ENCODE peak calls at places on chromosomes 11 and 22, in ten cellular contexts. S, P, Y, Q, U, M, X, D, B and K are unnamed samples.

GRCh38 chr22:21038405-21038804 is 6.0 kb upstream of the SLC7A4 start:
- DNase-seq in Y (peak), Q (no peak), X (no peak), M (no peak), U (no peak), D (no peak), B (no peak), S (no peak), P (no peak), K (no peak)

GRCh38 chr11:110777765-110778164 is 65.5 kb upstream of the ARHGAP20 start:
- DNase-seq in P (peak), S (peak), X (no peak), U (no peak), D (no peak), Y (no peak), B (no peak), Q (peak), M (no peak), K (no peak)

GRCh38 chr11:407651-408080 is 7.1 kb downstream of the SIGIRR start:
- DNase-seq in X (no peak), U (no peak), Y (no peak), B (no peak), S (no peak), M (no peak), Q (no peak), P (no peak), D (peak), K (peak)

GRCh38 chr11:115164774-115165173 is 339.4 kb downstream of the CADM1 start:
- DNase-seq in Q (no peak), B (no peak), U (no peak), X (no peak), P (no peak), S (no peak), Y (no peak), D (no peak), M (peak), K (no peak)

GRCh38 chr11:93330446-93330984 is at the start of gene DEUP1:
- DNase-seq in S (no peak), U (no peak), P (peak), D (peak), B (no peak), X (peak), Q (no peak), Y (peak), M (peak), K (no peak)

GRCh38 chr22:25008666-25009065 is 56.1 kb downstream of the KIAA1671 start:
- DNase-seq in P (no peak), X (no peak), B (no peak), Y (no peak), M (peak), D (no peak), U (no peak), S (no peak), Q (peak), K (no peak)

GRCh38 chr22:26547426-26547825 is 35.2 kb upstream of the TFIP11 start:
- DNase-seq in U (no peak), P (no peak), X (peak), D (no peak), Q (peak), Y (no peak), B (no peak), S (no peak), M (no peak), K (no peak)

GRCh38 chr11:10441652-10442503 is 13.2 kb upstream of the AMPD3 start:
- DNase-seq in S (no peak), D (no peak), P (no peak), B (no peak), X (peak), U (no peak), Y (no peak), M (no peak), Q (no peak), K (no peak)

GRCh38 chr11:2550606-2550970 is 105.8 kb downstream of the KCNQ1 start:
- DNase-seq in S (no peak), Q (no peak), D (no peak), P (no peak), Y (no peak), B (no peak), U (no peak), M (no peak), X (no peak), K (no peak)

GRCh38 chr11:96303067-96303466 is 39.9 kb downstream of the MAML2 start:
- DNase-seq in S (no peak), U (no peak), Y (no peak), X (no peak), D (no peak), M (no peak), P (no peak), Q (peak), B (no peak), K (no peak)

GRCh38 chr11:129295746-129296145 is 79.9 kb upstream of the BARX2 start:
- DNase-seq in X (no peak), U (no peak), P (no peak), S (no peak), D (no peak), Q (no peak), Y (no peak), B (no peak), M (no peak), K (no peak)

GRCh38 chr11:72745925-72746550 is 6.2 kb downstream of the ARAP1 start:
- DNase-seq in B (no peak), S (no peak), U (no peak), M (no peak), X (no peak), Q (no peak), Y (no peak), D (no peak), P (no peak), K (no peak)

GRCh38 chr11:12765428-12765827 is 91.2 kb downstream of the TEAD1 start:
- DNase-seq in X (no peak), Q (no peak), M (no peak), P (no peak), B (no peak), U (no peak), S (no peak), D (no peak), Y (no peak), K (no peak)

GRCh38 chr11:838441-839279 is 3.7 kb downstream of the POLR2L start:
- DNase-seq in B (no peak), M (peak), X (no peak), Y (no peak), U (no peak), Q (peak), D (no peak), S (no peak), P (no peak), K (no peak)

GRCh38 chr11:17561466-17562001 is 14.5 kb downstream of the OTOG start:
- DNase-seq in D (no peak), Y (no peak), U (no peak), X (no peak), S (no peak), B (no peak), M (no peak), P (no peak), Q (no peak), K (no peak)

GRCh38 chr11:31824791-31825452 is 13.8 kb upstream of the PAX6 start:
- DNase-seq in S (no peak), Y (no peak), M (peak), U (no peak), Q (no peak), P (no peak), D (no peak), X (no peak), B (no peak), K (no peak)

GRCh38 chr11:2860636-2861035 is 24.9 kb downstream of the CDKN1C start:
- DNase-seq in U (no peak), X (peak), S (no peak), Q (peak), D (no peak), Y (no peak), P (no peak), B (no peak), M (no peak), K (no peak)

GRCh38 chr22:43207386-43207785 is 20.5 kb upstream of the TTLL12 start:
- DNase-seq in Y (no peak), B (no peak), M (no peak), D (no peak), X (no peak), P (no peak), Q (no peak), S (no peak), U (no peak), K (no peak)

GRCh38 chr11:129968611-129969419 is 33.8 kb downstream of the PRDM10 start:
- DNase-seq in X (no peak), Y (no peak), Q (no peak), P (no peak), S (no peak), B (no peak), M (no peak), D (no peak), U (no peak), K (no peak)

GRCh38 chr22:46660604-46661201 is 40.5 kb downstream of the GRAMD4 start:
- DNase-seq in S (no peak), D (no peak), X (no peak), B (no peak), M (no peak), U (no peak), Y (no peak), Q (peak), P (no peak), K (no peak)

GRCh38 chr11:101583180-101584128 is at the start of gene TRPC6:
- DNase-seq in P (no peak), X (no peak), U (no peak), Q (peak), S (no peak), Y (peak), B (no peak), D (peak), M (peak), K (no peak)

GRCh38 chr11:68297812-68298658 is 14.4 kb upstream of the LRP5 start:
- DNase-seq in U (peak), P (peak), B (no peak), S (peak), X (peak), D (peak), Y (peak), Q (peak), M (peak), K (peak)

GRCh38 chr11:100780470-100780869 is 93.4 kb downstream of the ARHGAP42 start:
- DNase-seq in M (no peak), X (no peak), P (no peak), B (no peak), Q (no peak), D (no peak), Y (no peak), S (no peak), U (no peak), K (no peak)

GRCh38 chr11:3660960-3661359 is 10.2 kb downstream of the CHRNA10 start:
- DNase-seq in B (no peak), D (no peak), M (no peak), Q (no peak), Y (no peak), X (no peak), P (no peak), U (no peak), S (no peak), K (no peak)

GRCh38 chr11:133830931-133831907 is 14.1 kb downstream of the SPATA19 start:
- DNase-seq in M (peak), P (no peak), U (no peak), D (no peak), Y (no peak), S (no peak), X (no peak), Q (no peak), B (no peak), K (no peak)

GRCh38 chr11:70495351-70496310 is 97.3 kb downstream of the CTTN start:
- DNase-seq in U (no peak), Y (no peak), P (no peak), M (no peak), S (no peak), D (peak), X (no peak), B (no peak), Q (no peak), K (no peak)

GRCh38 chr22:25942989-25943411 is 201.0 kb downstream of the MYO18B start:
- DNase-seq in X (no peak), Q (no peak), D (no peak), B (no peak), U (no peak), Y (no peak), P (peak), S (no peak), M (peak), K (no peak)

GRCh38 chr22:36431977-36432376 is 44.2 kb upstream of the MYH9 start:
- DNase-seq in X (no peak), S (no peak), D (no peak), Q (no peak), Y (no peak), P (no peak), B (no peak), M (no peak), U (no peak), K (no peak)